ENCODE peak calls at places on chromosome 13, in eight cellular contexts. R is bronchial epithelial cell, X is A549, K is endodermal cell, H is fibroblast of pulmonary artery, F is AG09309, J is transverse colon, Q is cardiac fibroblast. Y is an unnamed sample.

GRCh38 chr13:78709028-78709427 is 50.1 kb upstream of the OBI1 start:
- DNase-seq in R (peak; percentile 76), X (peak; percentile 6), K (no peak), H (peak; percentile 1), F (no peak), J (no peak), Q (peak; percentile 74), Y (no peak)

GRCh38 chr13:78194904-78195639 is 276.4 kb upstream of the EDNRB start:
- DNase-seq in R (peak; percentile 37), X (no peak), K (peak; percentile 61), H (peak; percentile 27), F (no peak), J (no peak), Q (peak; percentile 66), Y (peak; percentile 16)

GRCh38 chr13:30690282-30691188 is 44.8 kb upstream of the ALOX5AP start:
- DNase-seq in R (peak; percentile 63), X (peak; percentile 76), K (no peak), H (peak; percentile 97), F (peak; percentile 79), J (peak; percentile 74), Q (peak; percentile 99), Y (peak; percentile 97)

GRCh38 chr13:110925023-110925608 is 10.2 kb upstream of the ANKRD10 start:
- DNase-seq in R (no peak), X (no peak), K (peak; percentile 74), H (peak; percentile 15), F (no peak), J (no peak), Q (peak; percentile 6), Y (no peak)

GRCh38 chr13:30616927-30617314 is 799 bp upstream of the USPL1 start:
- DNase-seq in R (peak; percentile 78), X (peak; percentile 88), K (peak; percentile 87), H (peak; percentile 96), F (peak; percentile 67), J (peak; percentile 71), Q (peak; percentile 93), Y (peak; percentile 90)

GRCh38 chr13:108960006-108960405 is 330.6 kb downstream of the MYO16 start:
- DNase-seq in R (no peak), X (no peak), K (no peak), H (no peak), F (no peak), J (no peak), Q (no peak), Y (no peak)

GRCh38 chr13:108342369-108343289 is 73.1 kb downstream of the TNFSF13B start:
- DNase-seq in R (peak; percentile 40), X (peak; percentile 19), K (no peak), H (peak; percentile 56), F (no peak), J (no peak), Q (peak; percentile 68), Y (peak; percentile 29)

GRCh38 chr13:97502691-97503090 is 68.7 kb downstream of the RAP2A start:
- DNase-seq in R (no peak), X (no peak), K (no peak), H (peak; percentile 28), F (no peak), J (no peak), Q (no peak), Y (no peak)

GRCh38 chr13:85693889-85694511 is 105.2 kb downstream of the SLITRK6 start:
- DNase-seq in R (peak; percentile 25), X (peak; percentile 64), K (peak; percentile 52), H (no peak), F (no peak), J (no peak), Q (no peak), Y (no peak)

GRCh38 chr13:35927554-35927953 is 203.6 kb downstream of the DCLK1 start:
- DNase-seq in R (peak; percentile 71), X (peak; percentile 50), K (no peak), H (peak; percentile 63), F (no peak), J (no peak), Q (peak; percentile 82), Y (peak; percentile 50)

GRCh38 chr13:65787087-65787486 is 1443.0 kb downstream of the PCDH9 start:
- DNase-seq in R (no peak), X (no peak), K (no peak), H (peak; percentile 23), F (no peak), J (no peak), Q (peak; percentile 42), Y (peak; percentile 3)

GRCh38 chr13:53238241-53238640 is 209.6 kb downstream of the OLFM4 start:
- DNase-seq in R (no peak), X (no peak), K (peak; percentile 80), H (no peak), F (no peak), J (no peak), Q (no peak), Y (no peak)

GRCh38 chr13:73653688-73654087 is 480.5 kb downstream of the KLF12 start:
- DNase-seq in R (no peak), X (no peak), K (no peak), H (no peak), F (no peak), J (no peak), Q (no peak), Y (no peak)

GRCh38 chr13:113639661-113640262 is 18.2 kb downstream of the ATP4B start:
- DNase-seq in R (no peak), X (no peak), K (peak; percentile 35), H (no peak), F (no peak), J (peak; percentile 8), Q (no peak), Y (peak; percentile 28)

GRCh38 chr13:20684535-20684934 is 19.0 kb upstream of the IL17D start:
- DNase-seq in R (no peak), X (no peak), K (no peak), H (peak; percentile 61), F (no peak), J (no peak), Q (peak; percentile 83), Y (no peak)

GRCh38 chr13:31069808-31070544 is 91.7 kb downstream of the HSPH1 start:
- DNase-seq in R (peak; percentile 53), X (no peak), K (peak; percentile 78), H (no peak), F (no peak), J (no peak), Q (no peak), Y (no peak)

GRCh38 chr13:31629085-31629785 is 110.1 kb upstream of the RXFP2 start:
- DNase-seq in R (no peak), X (no peak), K (no peak), H (peak; percentile 31), F (no peak), J (no peak), Q (peak; percentile 77), Y (peak; percentile 45)

GRCh38 chr13:40946485-40946884 is 72.6 kb downstream of the ELF1 start:
- DNase-seq in R (no peak), X (no peak), K (no peak), H (no peak), F (no peak), J (peak; percentile 34), Q (no peak), Y (no peak)

GRCh38 chr13:65508745-65509144 is 1721.4 kb downstream of the PCDH9 start:
- DNase-seq in R (no peak), X (no peak), K (no peak), H (no peak), F (no peak), J (no peak), Q (no peak), Y (no peak)

GRCh38 chr13:61170791-61171330 is 244.8 kb downstream of the PCDH20 start:
- DNase-seq in R (peak; percentile 23), X (no peak), K (no peak), H (no peak), F (no peak), J (no peak), Q (no peak), Y (no peak)

DNA sequence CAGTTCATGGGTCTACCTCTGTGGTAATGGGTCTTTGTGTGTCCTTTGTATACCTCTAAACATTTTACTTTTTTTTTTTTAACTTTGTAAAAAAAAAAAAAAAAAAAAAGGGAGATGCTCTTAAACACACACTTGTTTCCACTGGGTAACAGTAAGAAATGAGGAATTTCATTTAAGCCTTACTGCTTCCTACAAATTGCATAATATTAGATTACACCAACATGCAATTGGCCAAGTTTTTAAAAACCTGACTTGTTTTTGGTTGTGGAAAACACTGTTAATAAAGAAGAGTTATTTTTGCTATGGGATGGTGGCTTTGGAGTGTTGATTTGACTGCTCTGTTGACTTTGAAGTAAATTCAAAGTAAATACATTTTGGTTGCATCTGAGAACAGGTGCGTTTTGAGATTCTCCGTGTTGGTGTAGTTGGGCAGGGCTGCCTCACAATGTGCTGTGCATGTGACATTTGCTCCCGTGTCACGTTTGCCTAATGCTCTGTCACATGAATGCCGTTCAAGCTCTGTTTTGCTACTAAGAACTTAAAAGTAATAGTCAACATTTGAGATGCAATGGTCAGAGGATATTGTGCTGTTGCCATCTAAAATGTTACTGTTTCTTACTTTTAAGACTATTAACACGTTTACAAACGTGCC is 202.4 kb downstream of the LMO7 start:
- DNase-seq in R (no peak), X (no peak), K (no peak), H (no peak), F (no peak), J (no peak), Q (no peak), Y (peak; percentile 45)
- H3K4me3 ChIP-seq in R (no peak overlapping the region), X (no peak overlapping the region), K (no peak overlapping the region), H (no peak overlapping the region), F (no peak overlapping the region), J (no peak overlapping the region), Q (no peak overlapping the region), Y (no peak overlapping the region)

GRCh38 chr13:22041741-22042140 is 370.9 kb downstream of the FGF9 start:
- DNase-seq in R (no peak), X (no peak), K (peak; percentile 51), H (no peak), F (no peak), J (no peak), Q (no peak), Y (no peak)

GRCh38 chr13:22039961-22040360 is 369.1 kb downstream of the FGF9 start:
- DNase-seq in R (no peak), X (no peak), K (no peak), H (no peak), F (no peak), J (no peak), Q (no peak), Y (no peak)

GRCh38 chr13:22040810-22041364 is 370.0 kb downstream of the FGF9 start:
- DNase-seq in R (peak; percentile 20), X (peak; percentile 78), K (peak; percentile 93), H (no peak), F (no peak), J (no peak), Q (no peak), Y (no peak)
- TF ChIP-seq CTCF in R (no peak), X (no peak), K (peak; percentile 31), H (no peak), F (no peak), J (no peak), Q (no peak), Y (no peak)

DNA sequence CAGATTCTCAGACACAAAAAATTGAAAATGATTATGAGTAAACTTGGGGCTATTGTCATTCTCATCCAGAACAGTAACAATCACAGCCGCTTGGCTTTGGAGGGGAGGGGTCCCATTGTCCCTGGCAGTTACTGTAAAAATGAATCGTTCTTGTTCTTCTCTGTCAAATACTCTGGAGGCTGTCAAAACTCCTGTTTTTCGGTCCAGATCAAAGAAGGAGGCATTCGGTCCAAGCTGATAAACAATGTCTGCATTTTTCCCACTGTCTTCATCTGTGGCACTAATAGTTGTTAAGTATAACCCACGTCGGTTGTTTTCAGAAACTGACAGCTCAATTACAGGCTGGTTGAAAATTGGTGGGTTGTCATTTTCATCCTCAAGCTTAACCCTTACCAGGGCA is 3.5 kb downstream of the PCDH9 start:
- DNase-seq in R (no peak), X (no peak), K (no peak), H (no peak), F (no peak), J (no peak), Q (no peak), Y (no peak)
- H3K4me3 ChIP-seq in R (no peak overlapping the region), X (peak overlapping the region; percentile 79), K (no peak overlapping the region), H (no peak overlapping the region), F (no peak overlapping the region), J (no peak overlapping the region), Q (no peak overlapping the region), Y (no peak overlapping the region)

GRCh38 chr13:27338816-27339215 is 68.2 kb downstream of the RASL11A start:
- DNase-seq in R (no peak), X (peak; percentile 42), K (peak; percentile 81), H (no peak), F (no peak), J (no peak), Q (no peak), Y (no peak)
- TF ChIP-seq CTCF in R (no peak), X (no peak), K (peak; percentile 54), H (peak; percentile 28), F (no peak), J (no peak), Q (peak; percentile 13), Y (peak; percentile 29)